ENCODE peak calls at places on chromosomes 6 and 20, in four cellular contexts. D is heart left ventricle; F is CD8-positive, alpha-beta T cell; B is choroid plexus epithelial cell. C is an unnamed sample.

GRCh38 chr20:64055893-64056638 is 6.6 kb upstream of the SOX18 start:
- DNase-seq in B (peak), D (peak), F (no peak), C (peak)

GRCh38 chr6:17798477-17798876 is 91.8 kb upstream of the NUP153 start:
- DNase-seq in D (no peak), F (no peak), B (no peak), C (no peak)

GRCh38 chr20:39129523-39129922 is 167.4 kb downstream of the DHX35 start:
- DNase-seq in F (no peak), D (no peak), B (no peak), C (no peak)

GRCh38 chr6:151722342-151722741 is 85.1 kb upstream of the ESR1 start:
- DNase-seq in B (no peak), F (no peak), D (no peak), C (no peak)

GRCh38 chr6:46381579-46381978 is 109.7 kb downstream of the RCAN2 start:
- DNase-seq in D (no peak), F (no peak), B (no peak), C (no peak)

GRCh38 chr6:55668625-55669024 is 89.6 kb upstream of the HMGCLL1 start:
- DNase-seq in B (peak), D (no peak), F (no peak), C (peak)

GRCh38 chr6:25056130-25056529 is 120.4 kb upstream of the RIPOR2 start:
- DNase-seq in D (no peak), B (no peak), F (peak), C (no peak)

GRCh38 chr6:161067749-161068148 is 76.2 kb downstream of the MAP3K4 start:
- DNase-seq in F (no peak), D (no peak), B (no peak), C (no peak)

GRCh38 chr6:41077536-41077935 is 4.8 kb downstream of the NFYA start:
- DNase-seq in D (no peak), B (no peak), F (no peak), C (no peak)

GRCh38 chr6:41878961-41879405 is 16.2 kb downstream of the USP49 start:
- DNase-seq in B (peak), F (no peak), D (no peak), C (peak)

GRCh38 chr6:34195726-34196115 is 41.0 kb upstream of the HMGA1 start:
- DNase-seq in B (no peak), F (no peak), D (no peak), C (no peak)

GRCh38 chr6:169427856-169428255 is 174.2 kb upstream of the THBS2 start:
- DNase-seq in F (no peak), B (peak), D (peak), C (peak)

GRCh38 chr20:54107600-54108393 is 37.4 kb upstream of the BCAS1 start:
- DNase-seq in D (no peak), B (no peak), F (no peak), C (no peak)

GRCh38 chr6:37011656-37012378 is 6.4 kb downstream of the FGD2 start:
- DNase-seq in B (peak), D (no peak), F (no peak), C (peak)

GRCh38 chr20:61218886-61219480 is 33.1 kb upstream of the CDH4 start:
- DNase-seq in F (no peak), D (no peak), B (peak), C (no peak)

GRCh38 chr6:85484941-85485340 is 35.1 kb downstream of the NT5E start:
- DNase-seq in D (no peak), B (no peak), F (no peak), C (no peak)

GRCh38 chr6:161168281-161168891 is 105.5 kb downstream of the AGPAT4 start:
- DNase-seq in F (no peak), D (no peak), B (peak), C (peak)

GRCh38 chr6:7268362-7269310 is 44.4 kb downstream of the SSR1 start:
- DNase-seq in D (no peak), B (no peak), F (no peak), C (no peak)

GRCh38 chr20:51447097-51447764 is 95.3 kb downstream of the NFATC2 start:
- DNase-seq in F (no peak), D (peak), B (peak), C (peak)
- TF ChIP-seq CTCF in F (no peak), D (no peak), B (no peak), C (no peak)

DNA sequence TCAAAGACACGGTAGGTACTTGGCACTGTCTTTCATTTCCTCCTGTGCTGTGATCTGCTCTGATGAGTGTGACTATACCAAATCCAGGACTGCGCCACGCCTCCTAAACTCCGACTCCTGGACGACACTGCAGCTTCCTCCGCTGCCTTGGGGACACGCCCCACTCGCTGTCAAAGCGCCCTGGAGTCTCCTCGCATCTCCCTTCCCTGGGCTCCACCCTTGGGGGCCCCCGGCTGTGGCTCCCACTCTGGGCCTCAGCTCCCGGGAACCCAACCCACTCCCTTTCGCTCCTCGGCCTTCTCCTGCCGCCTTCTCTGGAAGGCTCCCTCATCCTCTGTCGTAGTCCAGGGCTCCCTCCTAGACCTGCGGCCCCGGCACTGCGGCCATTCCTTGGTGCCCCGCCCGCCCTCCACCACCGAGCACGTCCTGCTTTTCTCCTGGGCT is 61.2 kb downstream of the RSPH3 start:
- DNase-seq in F (peak), B (no peak), D (no peak), C (peak)
- H3K4me3 ChIP-seq in F (peak), B (peak), D (peak), C (peak)

GRCh38 chr6:30640481-30640880 is 6.5 kb upstream of the C6orf136 start:
- DNase-seq in B (no peak), F (no peak), D (no peak), C (no peak)
- TF ChIP-seq CTCF in B (no peak), F (no peak), D (no peak), C (no peak)

DNA sequence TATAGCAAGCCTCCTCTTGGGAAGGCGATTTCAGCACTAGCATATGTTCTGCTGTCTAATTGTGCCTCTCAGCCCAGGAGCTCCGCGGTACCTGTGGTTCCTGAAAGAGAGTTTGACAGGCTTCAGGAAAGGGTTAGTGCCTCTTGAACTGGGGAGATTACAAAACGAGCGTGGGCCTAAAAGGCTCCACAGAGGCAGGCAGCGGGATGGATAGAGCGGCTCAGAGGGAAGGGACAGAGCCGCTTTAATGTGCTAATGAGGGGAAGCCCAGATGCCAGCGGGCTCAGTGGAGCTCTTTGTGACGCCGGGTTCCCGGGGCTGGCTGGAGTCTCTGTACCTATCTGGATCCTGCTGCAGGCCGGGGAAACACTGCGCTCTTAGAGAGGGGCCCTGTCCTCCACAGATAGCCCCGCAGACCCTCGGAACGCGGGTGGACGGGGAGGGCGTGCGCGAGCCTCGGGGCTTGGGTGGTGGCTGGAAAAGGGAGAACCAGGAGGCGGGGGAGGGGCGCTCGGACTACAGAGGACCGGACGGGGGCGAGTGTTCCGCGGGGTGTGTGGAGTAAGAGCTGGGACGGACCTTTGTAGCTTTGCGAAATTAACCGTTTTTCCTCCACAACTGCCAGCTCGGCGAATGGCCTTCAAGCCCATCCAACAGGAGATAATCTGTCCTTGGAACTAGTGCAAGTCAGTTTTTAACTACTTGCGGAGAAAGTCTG is 12.9 kb downstream of the SLC35F1 start:
- DNase-seq in B (no peak), F (no peak), D (peak), C (no peak)
- H3K4me3 ChIP-seq in B (no peak), F (no peak), D (peak), C (peak)

DNA sequence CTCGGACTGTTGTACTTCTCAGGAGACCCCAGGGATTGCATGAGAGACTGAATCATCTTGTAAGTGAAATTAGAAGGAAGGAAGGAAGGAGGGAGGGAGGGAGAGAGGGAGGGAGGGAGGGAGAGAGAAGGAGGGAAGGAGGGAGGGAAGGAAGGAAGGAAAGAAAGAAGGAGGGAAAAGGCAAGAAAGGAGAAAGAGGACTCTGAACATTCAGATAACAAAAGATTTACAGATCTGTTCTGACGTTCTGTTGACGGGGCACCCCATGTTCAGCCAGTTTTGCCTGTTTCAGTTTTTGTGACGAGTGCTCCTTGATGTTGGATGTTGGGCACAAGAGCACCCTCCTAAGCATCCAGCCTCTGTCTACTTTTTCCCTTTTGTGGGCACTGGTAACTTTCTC is 498.6 kb downstream of the PREX1 start:
- DNase-seq in D (no peak), B (no peak), F (no peak), C (no peak)
- TF ChIP-seq CTCF in D (no peak), B (no peak), F (no peak), C (no peak)

DNA sequence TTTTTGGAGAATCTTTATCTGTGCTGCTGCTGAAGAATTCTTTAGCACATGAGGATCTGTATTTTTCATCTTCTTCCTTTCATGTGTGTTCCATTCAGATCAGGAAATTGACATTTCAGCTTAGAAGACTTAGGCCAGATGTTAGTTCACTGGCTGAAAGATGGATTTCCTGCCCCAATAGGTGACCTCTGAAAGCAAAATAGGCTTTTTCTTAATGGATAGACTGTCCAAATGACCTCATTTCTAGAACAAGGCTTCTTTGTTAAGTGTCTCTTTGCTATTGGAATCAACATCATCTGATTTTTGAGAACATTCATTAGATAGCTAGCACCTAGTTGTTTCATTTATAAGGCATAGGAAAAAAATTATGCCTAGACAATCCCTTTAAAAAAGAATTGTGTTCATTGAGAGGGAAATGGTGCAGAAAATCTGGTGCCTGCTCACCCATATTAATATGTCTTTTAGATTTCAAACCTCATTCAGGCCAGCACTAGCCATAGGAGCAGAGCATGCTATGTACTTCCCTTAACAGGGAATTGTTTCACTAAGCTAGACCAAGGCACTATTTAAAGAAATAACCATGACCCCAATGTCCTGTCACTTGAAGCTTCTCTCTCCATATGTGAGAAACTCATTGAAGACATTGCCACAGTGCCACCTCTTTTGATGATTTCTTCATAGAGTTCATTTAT is 13.6 kb upstream of the SASH1 start:
- DNase-seq in D (no peak), F (no peak), B (no peak), C (no peak)
- H3K4me3 ChIP-seq in D (no peak), F (no peak), B (no peak), C (no peak)

C was measured in brain microvascular endothelial cell.